ENCODE peak calls at places on chromosomes 6 and 20, in eight cellular contexts. B is stimulated activated CD8-positive, alpha-beta memory T cell treated with anti-CD3 and anti-CD28 coated beads, Interleukin-12 subunit alpha, Interleukin-12 subunit beta, amount 100 ng/mL, for 4 hours; Z is fibroblast of mammary gland; V is activated naive CD8-positive, alpha-beta T cell treated with anti-CD3 and anti-CD28 coated beads, Interleukin-2, amount 50 U/mL, for 24 hours; I is cardiac muscle cell; U is heart left ventricle; W is A549; O is neural crest cell. N is an unnamed sample.

GRCh38 chr6:131656667-131657066 is 19.6 kb downstream of the ENPP3 start:
- DNase-seq in B (no peak), Z (no peak), V (no peak), I (no peak), U (no peak), W (no peak), O (no peak), N (no peak)

GRCh38 chr6:55819811-55820210 is 55.6 kb downstream of the BMP5 start:
- DNase-seq in B (no peak), Z (peak; percentile 6), V (no peak), I (no peak), U (no peak), W (no peak), O (no peak), N (no peak)

GRCh38 chr6:28775405-28776129 is 148.2 kb downstream of the TRIM27 start:
- DNase-seq in B (no peak), Z (no peak), V (no peak), I (no peak), U (no peak), W (no peak), O (no peak), N (no peak)

GRCh38 chr6:43738267-43738676 is 31.7 kb upstream of the VEGFA start:
- DNase-seq in B (no peak), Z (no peak), V (no peak), I (no peak), U (no peak), W (no peak), O (no peak), N (no peak)

GRCh38 chr20:23639490-23639958 is 1.8 kb upstream of the CST3 start:
- DNase-seq in B (no peak), Z (no peak), V (no peak), I (no peak), U (no peak), W (no peak), O (no peak), N (no peak)

GRCh38 chr6:79946242-79946641 is 1.1 kb downstream of the ELOVL4 start:
- DNase-seq in B (no peak), Z (peak; percentile 36), V (peak; percentile 3), I (peak; percentile 38), U (no peak), W (peak; percentile 4), O (peak; percentile 21), N (peak; percentile 25)

GRCh38 chr20:44247676-44248419 is 740 bp downstream of the GDAP1L1 start:
- DNase-seq in B (no peak), Z (peak; percentile 22), V (peak; percentile 52), I (peak; percentile 49), U (peak; percentile 71), W (peak; percentile 56), O (peak; percentile 73), N (peak; percentile 89)

GRCh38 chr6:158853872-158854213 is 34.7 kb upstream of the EZR start:
- DNase-seq in B (no peak), Z (no peak), V (no peak), I (no peak), U (no peak), W (peak; percentile 26), O (no peak), N (no peak)

GRCh38 chr6:42418739-42419138 is 33.0 kb downstream of the TRERF1 start:
- DNase-seq in B (no peak), Z (no peak), V (no peak), I (no peak), U (no peak), W (no peak), O (no peak), N (no peak)

N was measured in endothelial cell.